ENCODE peak calls at places on chromosome 21, in seven cellular contexts. One of them, this sample, is unnamed.

GRCh38 chr21:38621132-38621531 is 122.9 kb upstream of the ERG start:
- DNase-seq in IMR-90: no peak
- DNase-seq in mucosa of descending colon: peak
- DNase-seq in CD4-positive, alpha-beta T cell: no peak
- DNase-seq in astrocyte: no peak
- DNase-seq in A549: peak
- DNase-seq in ovary: no peak
- DNase-seq in this sample: no peak

GRCh38 chr21:35099310-35099709 is 50.2 kb upstream of the RUNX1 start:
- DNase-seq in IMR-90: peak
- DNase-seq in mucosa of descending colon: no peak
- DNase-seq in CD4-positive, alpha-beta T cell: no peak
- DNase-seq in astrocyte: no peak
- DNase-seq in A549: no peak
- DNase-seq in ovary: no peak
- DNase-seq in this sample: no peak

GRCh38 chr21:41583274-41583790 is 75.4 kb upstream of the TMPRSS2 start:
- DNase-seq in IMR-90: peak
- DNase-seq in mucosa of descending colon: peak
- DNase-seq in CD4-positive, alpha-beta T cell: no peak
- DNase-seq in astrocyte: no peak
- DNase-seq in A549: peak
- DNase-seq in ovary: no peak
- DNase-seq in this sample: no peak

GRCh38 chr21:15079276-15079675 is 14.5 kb upstream of the NRIP1 start:
- DNase-seq in IMR-90: no peak
- DNase-seq in mucosa of descending colon: no peak
- DNase-seq in CD4-positive, alpha-beta T cell: no peak
- DNase-seq in astrocyte: no peak
- DNase-seq in A549: no peak
- DNase-seq in ovary: no peak
- DNase-seq in this sample: no peak

GRCh38 chr21:41933259-41934079 is 20.3 kb downstream of the C2CD2 start:
- DNase-seq in IMR-90: peak
- DNase-seq in mucosa of descending colon: no peak
- DNase-seq in CD4-positive, alpha-beta T cell: no peak
- DNase-seq in astrocyte: no peak
- DNase-seq in A549: no peak
- DNase-seq in ovary: peak
- DNase-seq in this sample: no peak

GRCh38 chr21:26148071-26148470 is 22.5 kb downstream of the APP start:
- DNase-seq in IMR-90: no peak
- DNase-seq in mucosa of descending colon: no peak
- DNase-seq in CD4-positive, alpha-beta T cell: no peak
- DNase-seq in astrocyte: no peak
- DNase-seq in A549: peak
- DNase-seq in ovary: no peak
- DNase-seq in this sample: no peak

GRCh38 chr21:41561701-41562100 is 53.7 kb upstream of the TMPRSS2 start:
- DNase-seq in IMR-90: no peak
- DNase-seq in mucosa of descending colon: no peak
- DNase-seq in CD4-positive, alpha-beta T cell: no peak
- DNase-seq in astrocyte: no peak
- DNase-seq in A549: no peak
- DNase-seq in ovary: no peak
- DNase-seq in this sample: no peak

GRCh38 chr21:22763442-22763841 is 1765.2 kb downstream of the NCAM2 start:
- DNase-seq in IMR-90: no peak
- DNase-seq in mucosa of descending colon: no peak
- DNase-seq in CD4-positive, alpha-beta T cell: no peak
- DNase-seq in astrocyte: no peak
- DNase-seq in A549: no peak
- DNase-seq in ovary: no peak
- DNase-seq in this sample: no peak

GRCh38 chr21:28884481-28884880 is 108.2 kb downstream of the LTN1 start:
- DNase-seq in IMR-90: peak
- DNase-seq in mucosa of descending colon: no peak
- DNase-seq in CD4-positive, alpha-beta T cell: no peak
- DNase-seq in astrocyte: peak
- DNase-seq in A549: no peak
- DNase-seq in ovary: no peak
- DNase-seq in this sample: no peak

GRCh38 chr21:38255718-38256117 is 1.1 kb upstream of the KCNJ15 start:
- DNase-seq in IMR-90: no peak
- DNase-seq in mucosa of descending colon: no peak
- DNase-seq in CD4-positive, alpha-beta T cell: no peak
- DNase-seq in astrocyte: no peak
- DNase-seq in A549: no peak
- DNase-seq in ovary: no peak
- DNase-seq in this sample: no peak

GRCh38 chr21:14533555-14534400 is 12.3 kb downstream of the SAMSN1 start:
- DNase-seq in IMR-90: no peak
- DNase-seq in mucosa of descending colon: no peak
- DNase-seq in CD4-positive, alpha-beta T cell: no peak
- DNase-seq in astrocyte: peak
- DNase-seq in A549: peak
- DNase-seq in ovary: no peak
- DNase-seq in this sample: no peak

GRCh38 chr21:41616063-41616591 is 108.2 kb upstream of the TMPRSS2 start:
- DNase-seq in IMR-90: peak
- DNase-seq in mucosa of descending colon: peak
- DNase-seq in CD4-positive, alpha-beta T cell: no peak
- DNase-seq in astrocyte: peak
- DNase-seq in A549: no peak
- DNase-seq in ovary: no peak
- DNase-seq in this sample: peak

GRCh38 chr21:29091032-29091431 is 17.6 kb upstream of the CCT8 start:
- DNase-seq in IMR-90: peak
- DNase-seq in mucosa of descending colon: no peak
- DNase-seq in CD4-positive, alpha-beta T cell: no peak
- DNase-seq in astrocyte: peak
- DNase-seq in A549: no peak
- DNase-seq in ovary: no peak
- DNase-seq in this sample: no peak

GRCh38 chr21:31282095-31282709 is 61.9 kb downstream of the TIAM1 start:
- DNase-seq in IMR-90: peak
- DNase-seq in mucosa of descending colon: no peak
- DNase-seq in CD4-positive, alpha-beta T cell: no peak
- DNase-seq in astrocyte: peak
- DNase-seq in A549: no peak
- DNase-seq in ovary: no peak
- DNase-seq in this sample: peak

GRCh38 chr21:38691626-38692025 is 114.1 kb upstream of the ETS2 start:
- DNase-seq in IMR-90: no peak
- DNase-seq in mucosa of descending colon: no peak
- DNase-seq in CD4-positive, alpha-beta T cell: no peak
- DNase-seq in astrocyte: no peak
- DNase-seq in A549: no peak
- DNase-seq in ovary: no peak
- DNase-seq in this sample: no peak

GRCh38 chr21:35045539-35046222 is 3.4 kb downstream of the RUNX1 start:
- DNase-seq in IMR-90: no peak
- DNase-seq in mucosa of descending colon: no peak
- DNase-seq in CD4-positive, alpha-beta T cell: peak
- DNase-seq in astrocyte: no peak
- DNase-seq in A549: no peak
- DNase-seq in ovary: no peak
- DNase-seq in this sample: no peak

GRCh38 chr21:28068455-28069358 is 924.0 kb downstream of the LTN1 start:
- DNase-seq in IMR-90: no peak
- DNase-seq in mucosa of descending colon: no peak
- DNase-seq in CD4-positive, alpha-beta T cell: no peak
- DNase-seq in astrocyte: no peak
- DNase-seq in A549: peak
- DNase-seq in ovary: no peak
- DNase-seq in this sample: no peak

GRCh38 chr21:25826652-25827051 is 91.9 kb downstream of the GABPA start:
- DNase-seq in IMR-90: no peak
- DNase-seq in mucosa of descending colon: no peak
- DNase-seq in CD4-positive, alpha-beta T cell: no peak
- DNase-seq in astrocyte: no peak
- DNase-seq in A549: no peak
- DNase-seq in ovary: no peak
- DNase-seq in this sample: no peak

GRCh38 chr21:17406202-17406601 is 106.6 kb upstream of the CXADR start:
- DNase-seq in IMR-90: no peak
- DNase-seq in mucosa of descending colon: no peak
- DNase-seq in CD4-positive, alpha-beta T cell: no peak
- DNase-seq in astrocyte: peak
- DNase-seq in A549: no peak
- DNase-seq in ovary: no peak
- DNase-seq in this sample: no peak

GRCh38 chr21:17045214-17045835 is 467.5 kb upstream of the CXADR start:
- DNase-seq in IMR-90: peak
- DNase-seq in mucosa of descending colon: no peak
- DNase-seq in CD4-positive, alpha-beta T cell: no peak
- DNase-seq in astrocyte: peak
- DNase-seq in A549: peak
- DNase-seq in ovary: no peak
- DNase-seq in this sample: no peak

GRCh38 chr21:38817371-38818335 is 11.9 kb downstream of the ETS2 start:
- DNase-seq in IMR-90: peak
- DNase-seq in mucosa of descending colon: no peak
- DNase-seq in CD4-positive, alpha-beta T cell: no peak
- DNase-seq in astrocyte: peak
- DNase-seq in A549: no peak
- DNase-seq in ovary: no peak
- DNase-seq in this sample: no peak

GRCh38 chr21:41786521-41786987 is 19.7 kb upstream of the RIPK4 start:
- DNase-seq in IMR-90: peak
- DNase-seq in mucosa of descending colon: no peak
- DNase-seq in CD4-positive, alpha-beta T cell: no peak
- DNase-seq in astrocyte: peak
- DNase-seq in A549: peak
- DNase-seq in ovary: no peak
- DNase-seq in this sample: peak

GRCh38 chr21:27580276-27580675 is 613.4 kb upstream of the ADAMTS5 start:
- DNase-seq in IMR-90: peak
- DNase-seq in mucosa of descending colon: no peak
- DNase-seq in CD4-positive, alpha-beta T cell: no peak
- DNase-seq in astrocyte: peak
- DNase-seq in A549: no peak
- DNase-seq in ovary: no peak
- DNase-seq in this sample: no peak

GRCh38 chr21:45098867-45099266 is 24.5 kb downstream of the ADARB1 start:
- DNase-seq in IMR-90: no peak
- DNase-seq in mucosa of descending colon: no peak
- DNase-seq in CD4-positive, alpha-beta T cell: no peak
- DNase-seq in astrocyte: no peak
- DNase-seq in A549: peak
- DNase-seq in ovary: no peak
- DNase-seq in this sample: no peak
- TF ChIP-seq CTCF in IMR-90: peak
- TF ChIP-seq CTCF in mucosa of descending colon: no peak
- TF ChIP-seq CTCF in CD4-positive, alpha-beta T cell: no peak
- TF ChIP-seq CTCF in astrocyte: peak
- TF ChIP-seq CTCF in A549: peak
- TF ChIP-seq CTCF in ovary: no peak
- TF ChIP-seq CTCF in this sample: peak

GRCh38 chr21:33080776-33081175 is 10.8 kb downstream of the OLIG1 start:
- DNase-seq in IMR-90: no peak
- DNase-seq in mucosa of descending colon: no peak
- DNase-seq in CD4-positive, alpha-beta T cell: no peak
- DNase-seq in astrocyte: no peak
- DNase-seq in A549: no peak
- DNase-seq in ovary: no peak
- DNase-seq in this sample: no peak

GRCh38 chr21:33080376-33080775 is 10.4 kb downstream of the OLIG1 start:
- DNase-seq in IMR-90: no peak
- DNase-seq in mucosa of descending colon: no peak
- DNase-seq in CD4-positive, alpha-beta T cell: no peak
- DNase-seq in astrocyte: no peak
- DNase-seq in A549: no peak
- DNase-seq in ovary: no peak
- DNase-seq in this sample: no peak

GRCh38 chr21:33075596-33076195 is 5.8 kb downstream of the OLIG1 start:
- DNase-seq in IMR-90: no peak
- DNase-seq in mucosa of descending colon: no peak
- DNase-seq in CD4-positive, alpha-beta T cell: no peak
- DNase-seq in astrocyte: no peak
- DNase-seq in A549: no peak
- DNase-seq in ovary: no peak
- DNase-seq in this sample: no peak

GRCh38 chr21:33076600-33077329 is 6.8 kb downstream of the OLIG1 start:
- DNase-seq in IMR-90: no peak
- DNase-seq in mucosa of descending colon: no peak
- DNase-seq in CD4-positive, alpha-beta T cell: no peak
- DNase-seq in astrocyte: no peak
- DNase-seq in A549: no peak
- DNase-seq in ovary: no peak
- DNase-seq in this sample: no peak

GRCh38 chr21:33078907-33079582 is 9.1 kb downstream of the OLIG1 start:
- DNase-seq in IMR-90: peak
- DNase-seq in mucosa of descending colon: no peak
- DNase-seq in CD4-positive, alpha-beta T cell: no peak
- DNase-seq in astrocyte: peak
- DNase-seq in A549: peak
- DNase-seq in ovary: no peak
- DNase-seq in this sample: no peak
- TF ChIP-seq CTCF in IMR-90: no peak
- TF ChIP-seq CTCF in mucosa of descending colon: no peak
- TF ChIP-seq CTCF in CD4-positive, alpha-beta T cell: no peak
- TF ChIP-seq CTCF in astrocyte: no peak
- TF ChIP-seq CTCF in A549: no peak
- TF ChIP-seq CTCF in ovary: no peak
- TF ChIP-seq CTCF in this sample: no peak

DNA sequence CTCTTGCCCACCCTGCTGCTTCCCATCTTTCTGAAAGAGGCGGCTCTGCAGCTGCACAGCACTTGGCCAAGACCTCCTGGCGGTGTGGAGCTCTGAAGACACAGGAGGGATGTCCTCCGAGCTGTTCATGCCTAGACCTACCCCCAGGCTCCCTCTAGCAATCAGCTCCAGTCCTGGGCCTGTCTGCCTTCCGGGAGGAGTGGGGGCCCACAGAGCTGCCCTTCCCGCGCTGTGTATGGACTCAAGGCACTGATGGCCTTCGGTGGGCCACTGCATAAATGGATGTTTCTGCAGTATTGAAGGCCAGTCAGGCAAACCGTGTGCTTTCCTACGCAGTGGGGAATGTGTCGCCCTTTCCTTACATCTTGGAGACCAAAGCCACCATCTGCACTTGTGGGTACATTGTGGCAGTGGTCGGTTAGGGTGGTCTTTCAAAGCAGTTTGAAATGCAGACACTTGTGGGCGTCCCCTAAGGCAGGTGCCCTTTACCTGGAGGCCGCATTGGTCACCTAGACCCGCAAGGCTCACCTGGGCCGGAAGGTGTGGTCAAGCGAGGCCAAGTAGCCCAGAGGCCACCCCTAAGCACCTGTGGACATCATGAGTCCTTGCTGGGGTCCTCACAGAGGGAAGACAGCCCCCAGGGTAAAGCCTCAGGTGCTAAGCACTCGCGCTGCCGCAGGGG is 912 bp upstream of the PKNOX1 start:
- DNase-seq in IMR-90: no peak
- DNase-seq in mucosa of descending colon: peak
- DNase-seq in CD4-positive, alpha-beta T cell: no peak
- DNase-seq in astrocyte: no peak
- DNase-seq in A549: no peak
- DNase-seq in ovary: peak
- DNase-seq in this sample: no peak
- TF ChIP-seq CTCF in IMR-90: no peak
- TF ChIP-seq CTCF in mucosa of descending colon: no peak
- TF ChIP-seq CTCF in CD4-positive, alpha-beta T cell: no peak
- TF ChIP-seq CTCF in astrocyte: no peak
- TF ChIP-seq CTCF in A549: no peak
- TF ChIP-seq CTCF in ovary: no peak
- TF ChIP-seq CTCF in this sample: no peak

GRCh38 chr21:44423312-44423821 is 31.9 kb upstream of the LRRC3 start:
- DNase-seq in IMR-90: no peak
- DNase-seq in mucosa of descending colon: no peak
- DNase-seq in CD4-positive, alpha-beta T cell: no peak
- DNase-seq in astrocyte: no peak
- DNase-seq in A549: no peak
- DNase-seq in ovary: peak
- DNase-seq in this sample: no peak
- TF ChIP-seq CTCF in IMR-90: no peak
- TF ChIP-seq CTCF in mucosa of descending colon: no peak
- TF ChIP-seq CTCF in CD4-positive, alpha-beta T cell: no peak
- TF ChIP-seq CTCF in astrocyte: no peak
- TF ChIP-seq CTCF in A549: no peak
- TF ChIP-seq CTCF in ovary: no peak
- TF ChIP-seq CTCF in this sample: no peak

This sample was measured in AG09309.